ENCODE peak calls at places on chromosomes 7 and 10, in seven cellular contexts. K, Q, M, Y, I, T and F are unnamed samples.

GRCh38 chr10:88184543-88185297 is 321.3 kb downstream of the PTEN start:
- DNase-seq in I (no peak), K (no peak), T (no peak), Q (no peak), Y (no peak), M (no peak), F (no peak)

GRCh38 chr7:141073173-141073640 is 657 bp upstream of the TMEM178B start:
- DNase-seq in Y (peak), Q (no peak), T (no peak), K (no peak), I (no peak), M (no peak), F (peak)

GRCh38 chr7:36314491-36314890 is 75.2 kb upstream of the ANLN start:
- DNase-seq in I (no peak), T (no peak), M (peak), K (no peak), Q (no peak), Y (no peak), F (no peak)

GRCh38 chr7:107396990-107397389 is 72.9 kb upstream of the GPR22 start:
- DNase-seq in T (no peak), I (no peak), Y (no peak), Q (no peak), K (peak), M (no peak), F (no peak)

GRCh38 chr10:62239994-62240393 is 28.6 kb downstream of the RTKN2 start:
- DNase-seq in T (no peak), Y (no peak), M (no peak), I (no peak), K (no peak), Q (no peak), F (no peak)

GRCh38 chr10:116663342-116663741 is 42.6 kb downstream of the PNLIPRP2 start:
- DNase-seq in Y (no peak), T (no peak), I (no peak), K (no peak), M (no peak), Q (no peak), F (no peak)

GRCh38 chr7:133602291-133602690 is 349.4 kb downstream of the EXOC4 start:
- DNase-seq in I (no peak), T (no peak), M (no peak), Q (no peak), Y (no peak), K (no peak), F (no peak)

GRCh38 chr10:127715782-127716378 is 21.1 kb upstream of the FOXI2 start:
- DNase-seq in Y (peak), T (no peak), Q (peak), I (no peak), M (no peak), K (no peak), F (peak)

GRCh38 chr10:45040921-45041320 is 40.2 kb downstream of the ZNF22 start:
- DNase-seq in I (no peak), M (no peak), Y (no peak), K (no peak), T (no peak), Q (no peak), F (no peak)

GRCh38 chr7:118517275-118517674 is 292.8 kb downstream of the ANKRD7 start:
- DNase-seq in M (no peak), K (no peak), T (no peak), I (no peak), Y (no peak), Q (no peak), F (no peak)

GRCh38 chr7:127938588-127938987 is 92.6 kb downstream of the LRRC4 start:
- DNase-seq in I (no peak), K (no peak), Y (no peak), T (no peak), M (no peak), Q (no peak), F (no peak)

GRCh38 chr7:123615344-123615743 is 13.7 kb downstream of the ASB15 start:
- DNase-seq in Y (peak), M (no peak), I (no peak), Q (no peak), K (no peak), T (no peak), F (peak)

GRCh38 chr7:121994625-121995410 is 121.9 kb downstream of the PTPRZ1 start:
- DNase-seq in T (no peak), Q (peak), K (peak), M (peak), Y (peak), I (peak), F (peak)

GRCh38 chr10:57925045-57925444 is 342.6 kb downstream of the IPMK start:
- DNase-seq in Q (no peak), I (no peak), Y (no peak), T (no peak), M (no peak), K (no peak), F (no peak)

GRCh38 chr10:70054902-70055301 is 2.3 kb downstream of the MACROH2A2 start:
- DNase-seq in I (no peak), M (no peak), Y (no peak), T (no peak), K (no peak), Q (no peak), F (no peak)

GRCh38 chr10:131822694-131823245 is 78.0 kb upstream of the PPP2R2D start:
- DNase-seq in T (no peak), Y (no peak), I (no peak), M (no peak), Q (no peak), K (no peak), F (no peak)

GRCh38 chr10:69801094-69801433 is 642 bp upstream of the COL13A1 start:
- DNase-seq in T (no peak), Q (peak), M (peak), Y (peak), K (peak), I (peak), F (peak)

GRCh38 chr10:58027431-58027830 is 240.3 kb downstream of the IPMK start:
- DNase-seq in Q (no peak), K (no peak), M (no peak), Y (no peak), T (no peak), I (no peak), F (no peak)

GRCh38 chr10:7085147-7085912 is 325.5 kb downstream of the SFMBT2 start:
- DNase-seq in T (no peak), K (no peak), M (no peak), I (no peak), Q (no peak), Y (no peak), F (no peak)

GRCh38 chr10:113169853-113170455 is 219.9 kb downstream of the TCF7L2 start:
- DNase-seq in K (no peak), Q (no peak), T (peak), I (no peak), Y (no peak), M (no peak), F (no peak)

GRCh38 chr10:108358912-108359311 is 1194.4 kb upstream of the SORCS1 start:
- DNase-seq in I (no peak), Y (peak), T (peak), M (no peak), K (no peak), Q (no peak), F (peak)

GRCh38 chr7:156537006-156537405 is 103.6 kb upstream of the RNF32 start:
- DNase-seq in Y (no peak), M (no peak), K (no peak), Q (no peak), T (no peak), I (no peak), F (no peak)

GRCh38 chr10:17851611-17852010 is 42.5 kb downstream of the MRC1 start:
- DNase-seq in Y (no peak), K (no peak), T (no peak), I (no peak), Q (no peak), M (no peak), F (no peak)

GRCh38 chr7:1741246-1741645 is 71.2 kb downstream of the ELFN1 start:
- DNase-seq in Y (no peak), K (peak), T (no peak), M (no peak), Q (no peak), I (no peak), F (no peak)

GRCh38 chr10:10891437-10891836 is 126.2 kb upstream of the CELF2 start:
- DNase-seq in T (no peak), Y (no peak), Q (no peak), M (no peak), K (no peak), I (no peak), F (no peak)

GRCh38 chr10:50937230-50937907 is 51.9 kb upstream of the A1CF start:
- DNase-seq in M (no peak), K (no peak), I (peak), Y (peak), T (no peak), Q (peak), F (peak)

GRCh38 chr10:24448351-24449009 is 239.5 kb downstream of the KIAA1217 start:
- DNase-seq in M (no peak), I (no peak), T (no peak), Q (no peak), K (no peak), Y (no peak), F (no peak)

GRCh38 chr7:148701414-148701813 is 2.7 kb downstream of the CUL1 start:
- DNase-seq in I (no peak), Y (no peak), M (no peak), T (no peak), K (no peak), Q (no peak), F (no peak)

GRCh38 chr7:5296627-5297226 is 14.0 kb downstream of the SLC29A4 start:
- DNase-seq in T (peak), Y (no peak), I (no peak), K (peak), Q (no peak), M (peak), F (peak)

DNA sequence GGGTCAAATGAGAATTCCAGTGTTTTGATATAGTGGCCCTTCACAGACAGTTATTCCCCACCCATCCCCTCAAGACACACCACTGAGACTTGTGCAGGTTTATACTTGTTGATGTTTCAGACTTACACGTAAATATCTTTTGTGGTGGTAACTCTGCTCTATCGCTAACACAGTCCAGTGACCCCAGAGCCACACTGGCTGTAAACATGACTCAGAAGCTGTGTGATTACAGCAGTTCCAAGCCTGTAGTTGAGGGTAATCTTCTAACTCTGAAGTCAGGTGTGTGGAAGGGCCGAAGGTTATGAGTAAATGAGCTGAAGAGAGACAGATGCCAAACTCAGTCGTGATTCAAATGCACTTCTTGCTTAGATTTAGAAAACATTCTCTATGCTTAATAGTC is 19.4 kb downstream of the NOBOX start:
- DNase-seq in Q (peak), M (peak), I (no peak), K (no peak), T (peak), Y (peak), F (no peak)
- TF ChIP-seq YY1 in Q (no peak), M (no peak), I (no peak), K (no peak), T (no peak), Y (no peak), F (no peak)

GRCh38 chr7:112233048-112233697 is 26.7 kb downstream of the ZNF277 start:
- DNase-seq in Y (peak), I (no peak), K (no peak), Q (no peak), M (no peak), T (no peak), F (no peak)
- TF ChIP-seq YY1 in Y (no peak), I (no peak), K (no peak), Q (no peak), M (no peak), T (no peak), F (no peak)

GRCh38 chr7:150450491-150450992 is at the start of gene GIMAP8:
- DNase-seq in T (no peak), Y (no peak), Q (no peak), I (no peak), M (no peak), K (peak), F (no peak)
- TF ChIP-seq YY1 in T (no peak), Y (no peak), Q (no peak), I (no peak), M (no peak), K (no peak), F (no peak)

GRCh38 chr7:70143089-70144044 is 545.1 kb downstream of the AUTS2 start:
- DNase-seq in I (no peak), M (no peak), Q (no peak), K (no peak), T (no peak), Y (no peak), F (peak)
- TF ChIP-seq YY1 in I (no peak), M (no peak), Q (no peak), K (no peak), T (no peak), Y (no peak), F (no peak)

DNA sequence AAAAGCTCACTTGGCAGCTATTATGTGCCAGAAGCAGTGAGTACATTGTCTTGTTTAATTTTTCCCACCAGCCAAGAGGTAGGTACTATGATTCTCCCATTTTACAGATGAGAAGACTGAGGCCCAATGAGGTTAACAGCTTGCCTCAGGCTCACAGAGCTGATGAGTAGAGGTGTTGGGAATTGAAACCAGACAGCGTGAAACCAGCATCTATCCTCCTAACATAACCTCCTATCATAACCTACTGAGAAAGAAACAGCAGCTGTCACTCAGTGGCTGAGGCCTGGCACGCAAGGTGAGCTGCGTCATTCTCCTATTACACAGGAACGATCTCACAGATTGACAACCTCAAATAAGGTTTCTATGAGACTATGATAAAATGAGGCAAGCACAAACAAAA is 6.2 kb downstream of the PYROXD2 start:
- DNase-seq in Y (no peak), K (no peak), Q (no peak), T (no peak), I (no peak), M (no peak), F (no peak)
- TF ChIP-seq YY1 in Y (no peak), K (no peak), Q (no peak), T (no peak), I (no peak), M (no peak), F (no peak)

DNA sequence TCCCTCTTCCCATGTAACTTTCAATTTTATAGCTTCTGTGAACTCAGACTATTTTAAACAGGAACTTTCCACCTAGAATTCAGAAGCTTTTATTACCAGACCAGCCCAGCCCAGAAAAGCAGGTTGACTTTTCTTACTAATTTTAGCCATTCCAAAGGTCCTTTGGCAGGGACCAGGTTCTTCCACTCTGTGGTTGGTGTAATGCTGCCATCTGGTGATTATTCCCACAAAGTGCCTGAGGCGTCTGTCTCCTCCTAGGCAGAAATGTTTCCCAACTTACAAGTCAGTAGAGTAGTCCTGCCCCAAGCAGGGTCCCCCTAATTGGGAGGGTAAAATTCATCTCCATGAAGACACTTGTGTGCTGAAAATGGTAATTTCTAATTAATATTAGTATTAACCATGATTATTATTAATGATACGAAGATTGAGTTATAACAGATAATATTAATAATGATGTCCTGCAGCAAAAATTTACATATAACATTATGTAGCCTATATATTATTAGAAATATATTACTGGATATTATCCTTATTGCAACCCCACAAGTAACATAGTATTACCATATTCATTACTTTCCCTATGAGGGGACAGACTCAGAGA is 53.0 kb upstream of the PPP1R17 start:
- DNase-seq in T (no peak), M (no peak), Q (peak), I (peak), K (peak), Y (peak), F (peak)
- TF ChIP-seq YY1 in T (no peak), M (no peak), Q (no peak), I (no peak), K (no peak), Y (no peak), F (no peak)

DNA sequence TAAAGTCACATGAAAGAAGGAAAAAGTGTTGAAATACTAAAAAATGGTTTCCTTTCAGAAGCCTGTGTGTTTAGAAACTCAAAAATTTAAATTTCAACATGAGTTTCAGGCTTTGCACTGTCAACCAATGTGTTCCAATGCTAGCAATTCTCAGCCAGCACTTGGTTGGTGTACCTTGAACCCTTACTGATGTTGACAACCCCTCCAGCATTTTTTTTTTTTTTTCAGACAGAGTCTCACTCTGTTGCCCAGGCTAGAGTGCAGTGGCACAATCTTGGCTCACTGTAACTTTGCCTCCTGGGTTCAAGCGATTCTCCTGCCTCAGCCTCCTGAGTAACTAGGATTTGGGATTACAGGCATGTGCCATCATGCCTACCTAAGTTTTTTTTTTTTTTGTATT is 135.2 kb downstream of the ICA1 start:
- DNase-seq in I (no peak), T (no peak), Q (no peak), Y (peak), M (no peak), K (no peak), F (no peak)
- TF ChIP-seq YY1 in I (no peak), T (no peak), Q (no peak), Y (no peak), M (no peak), K (no peak), F (no peak)

DNA sequence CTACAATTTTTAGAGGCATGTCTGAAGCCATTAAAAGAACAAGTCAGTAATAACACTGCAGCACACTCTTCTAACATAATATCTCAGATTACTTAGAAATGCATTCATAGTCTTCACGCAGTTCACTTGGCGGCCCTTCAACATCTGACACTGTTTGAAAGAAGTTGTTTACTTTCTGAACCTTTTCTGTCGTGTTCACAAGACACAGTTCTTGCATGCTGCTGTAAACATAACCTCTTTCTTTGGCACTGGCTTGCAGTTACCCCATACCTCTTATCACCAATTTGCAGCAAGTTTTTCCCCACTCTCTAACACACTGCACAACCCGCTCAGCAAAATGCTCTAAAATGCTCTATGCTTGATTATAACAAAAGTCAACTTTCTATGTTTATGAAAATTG is 12.0 kb downstream of the PIP4K2A start:
- DNase-seq in I (no peak), K (peak), M (no peak), Y (no peak), T (no peak), Q (no peak), F (no peak)
- TF ChIP-seq YY1 in I (no peak), K (no peak), M (no peak), Y (no peak), T (no peak), Q (no peak), F (no peak)

GRCh38 chr7:91379246-91379645 is 115.0 kb downstream of the FZD1 start:
- DNase-seq in K (no peak), Y (no peak), Q (no peak), I (no peak), M (no peak), T (no peak), F (no peak)
- TF ChIP-seq YY1 in K (no peak), Y (no peak), Q (no peak), I (no peak), M (no peak), T (no peak), F (no peak)